ENCODE peak calls at places on chromosomes 11 and 22, in five cellular contexts. T is SK-N-SH, C is K562, V is HEK293T, N is HepG2. S is an unnamed sample.

GRCh38 chr11:22192642-22193347 is at the start of gene ANO5:
- DNase-seq in T (peak; percentile 89), C (peak; percentile 42), V (peak; percentile 71), N (no peak), S (no peak)

GRCh38 chr11:110433393-110434333 is 3.9 kb downstream of the FDX1 start:
- DNase-seq in T (peak; percentile 39), C (peak; percentile 31), V (no peak), N (peak; percentile 6), S (no peak)

GRCh38 chr11:131470526-131470925 is 100.1 kb downstream of the NTM start:
- DNase-seq in T (no peak), C (no peak), V (no peak), N (no peak), S (no peak)

GRCh38 chr11:64742087-64742939 is 1.6 kb downstream of the RASGRP2 start:
- DNase-seq in T (no peak), C (peak; percentile 67), V (no peak), N (no peak), S (no peak)

GRCh38 chr11:116605543-116605942 is 167.2 kb downstream of the BUD13 start:
- DNase-seq in T (no peak), C (peak; percentile 40), V (peak; percentile 69), N (peak; percentile 58), S (no peak)

GRCh38 chr22:50656122-50657070 is 16.2 kb upstream of the SHANK3 start:
- DNase-seq in T (peak; percentile 14), C (no peak), V (no peak), N (peak; percentile 58), S (no peak)

GRCh38 chr11:130666781-130667251 is 218.4 kb downstream of the ADAMTS15 start:
- DNase-seq in T (no peak), C (no peak), V (no peak), N (no peak), S (no peak)

GRCh38 chr11:47351159-47352126 is 1.1 kb downstream of the MYBPC3 start:
- DNase-seq in T (peak; percentile 82), C (no peak), V (no peak), N (no peak), S (no peak)

GRCh38 chr22:33917744-33918406 is 2.4 kb downstream of the LARGE1 start:
- DNase-seq in T (peak; percentile 39), C (no peak), V (peak; percentile 22), N (peak; percentile 36), S (peak; percentile 37)

GRCh38 chr22:49046546-49047305 is 780.9 kb downstream of the BRD1 start:
- DNase-seq in T (peak; percentile 87), C (peak; percentile 69), V (peak; percentile 42), N (peak; percentile 50), S (no peak)

GRCh38 chr22:35995772-35996171 is 32.9 kb downstream of the RBFOX2 start:
- DNase-seq in T (no peak), C (no peak), V (no peak), N (no peak), S (no peak)

GRCh38 chr11:70899616-70900015 is 352.8 kb downstream of the SHANK2 start:
- DNase-seq in T (no peak), C (no peak), V (no peak), N (no peak), S (no peak)

GRCh38 chr11:27471067-27471587 is 1.5 kb downstream of the LGR4 start:
- DNase-seq in T (no peak), C (no peak), V (no peak), N (peak; percentile 21), S (no peak)

GRCh38 chr22:35619336-35620094 is 2.4 kb upstream of the MB start:
- DNase-seq in T (no peak), C (no peak), V (no peak), N (no peak), S (no peak)

GRCh38 chr11:71213696-71214552 is 38.5 kb downstream of the SHANK2 start:
- DNase-seq in T (no peak), C (no peak), V (no peak), N (no peak), S (no peak)

GRCh38 chr11:120612363-120613263 is 101.1 kb downstream of the GRIK4 start:
- DNase-seq in T (no peak), C (no peak), V (no peak), N (peak; percentile 45), S (peak; percentile 94)

GRCh38 chr11:109034341-109034696 is 369.4 kb downstream of the DDX10 start:
- DNase-seq in T (no peak), C (no peak), V (no peak), N (no peak), S (no peak)

GRCh38 chr11:64248578-64248977 is 1.8 kb upstream of the PPP1R14B start:
- DNase-seq in T (no peak), C (no peak), V (no peak), N (no peak), S (no peak)

DNA sequence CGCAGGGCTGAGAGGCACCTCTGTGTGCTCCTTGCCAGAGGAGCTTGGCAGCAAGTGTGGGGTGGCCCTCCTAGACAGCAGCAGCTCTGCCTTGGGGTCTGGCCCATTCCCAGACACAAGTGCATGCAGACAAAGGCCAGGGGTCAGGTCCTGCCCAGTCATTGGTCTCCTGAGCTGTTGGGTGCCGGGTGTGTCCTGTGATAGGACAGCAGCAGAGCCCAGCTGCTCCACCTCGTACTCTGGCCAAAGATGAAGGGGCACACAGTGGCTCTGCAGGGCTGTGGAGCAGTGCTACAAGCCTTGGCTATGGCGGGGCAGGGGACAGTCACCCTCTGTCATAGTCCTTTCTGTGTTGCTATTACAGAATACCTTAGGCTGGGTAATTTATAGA is 17.3 kb upstream of the OSBPL5 start:
- DNase-seq in T (no peak), C (no peak), V (no peak), N (no peak), S (no peak)
- TF ChIP-seq FOXM1 in T (no peak), C (no peak), V (no peak), N (no peak), S (no peak)

GRCh38 chr11:3867209-3868071 is 12.0 kb downstream of the STIM1 start:
- DNase-seq in T (peak; percentile 34), C (peak; percentile 75), V (no peak), N (peak; percentile 28), S (peak; percentile 66)
- TF ChIP-seq FOXM1 in T (no peak), C (no peak), V (no peak), N (no peak), S (no peak)

GRCh38 chr11:35518766-35519165 is 6.7 kb downstream of the PAMR1 start:
- DNase-seq in T (no peak), C (no peak), V (no peak), N (no peak), S (no peak)

GRCh38 chr11:35517481-35517880 is 7.9 kb downstream of the PAMR1 start:
- DNase-seq in T (no peak), C (no peak), V (no peak), N (no peak), S (no peak)

GRCh38 chr11:35514481-35514880 is 10.9 kb downstream of the PAMR1 start:
- DNase-seq in T (no peak), C (no peak), V (no peak), N (no peak), S (no peak)

GRCh38 chr11:35516361-35516760 is 9.1 kb downstream of the PAMR1 start:
- DNase-seq in T (no peak), C (no peak), V (no peak), N (no peak), S (no peak)

DNA sequence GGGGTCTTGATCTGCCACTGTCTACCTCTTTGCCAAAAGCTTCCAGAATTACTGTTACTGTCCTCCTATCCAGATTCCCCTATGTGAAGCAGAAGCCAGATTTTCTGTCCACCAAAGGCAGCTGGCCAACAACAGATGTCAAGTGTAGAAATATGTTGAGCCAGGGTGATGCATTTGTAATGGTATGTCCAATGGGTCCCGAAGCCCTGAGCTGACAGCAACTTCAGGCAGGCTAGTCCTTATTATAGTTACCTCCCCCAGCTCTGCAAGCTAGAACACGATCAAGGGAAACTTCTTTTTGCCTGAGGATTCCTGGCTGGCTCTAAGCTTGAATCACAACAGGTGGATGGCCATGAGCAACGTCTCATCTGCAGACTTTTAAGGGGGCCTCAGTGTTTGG is 10.2 kb downstream of the PAMR1 start:
- DNase-seq in T (no peak), C (no peak), V (no peak), N (no peak), S (no peak)
- TF ChIP-seq FOXM1 in T (no peak), C (no peak), V (no peak), N (no peak), S (no peak)

DNA sequence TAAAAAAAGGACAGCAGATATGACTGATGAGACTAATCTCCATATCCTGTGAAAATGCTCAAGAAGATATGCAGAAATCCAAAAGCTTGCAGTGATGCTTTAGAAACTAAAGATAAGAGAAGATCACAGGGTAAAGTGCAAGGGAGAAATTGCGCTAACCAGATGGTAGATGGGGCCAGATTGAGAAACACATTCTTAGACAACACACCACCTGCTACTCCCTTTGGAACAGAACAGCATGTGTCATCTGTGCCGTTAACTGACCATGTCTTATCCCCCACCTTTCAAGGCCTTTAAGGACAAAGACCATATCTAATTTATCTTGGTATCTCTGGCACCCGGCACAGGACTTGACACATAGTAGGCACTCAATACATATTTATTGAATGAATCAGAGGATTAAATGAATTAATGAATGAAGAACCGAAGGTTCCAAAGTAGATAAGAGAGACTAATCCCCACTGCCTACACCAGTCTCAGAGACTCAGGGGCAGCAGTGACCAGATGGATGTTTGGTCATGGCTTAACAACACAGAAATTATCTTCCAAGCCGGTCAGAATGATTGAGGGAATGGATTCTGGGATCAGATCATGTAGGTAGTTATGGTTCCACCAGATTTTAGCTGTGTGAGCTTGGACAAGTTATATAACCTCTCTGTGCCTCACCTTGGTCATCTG is 12.3 kb upstream of the P2RY2 start:
- DNase-seq in T (no peak), C (no peak), V (no peak), N (no peak), S (no peak)
- TF ChIP-seq FOXM1 in T (no peak), C (no peak), V (no peak), N (no peak), S (no peak)

DNA sequence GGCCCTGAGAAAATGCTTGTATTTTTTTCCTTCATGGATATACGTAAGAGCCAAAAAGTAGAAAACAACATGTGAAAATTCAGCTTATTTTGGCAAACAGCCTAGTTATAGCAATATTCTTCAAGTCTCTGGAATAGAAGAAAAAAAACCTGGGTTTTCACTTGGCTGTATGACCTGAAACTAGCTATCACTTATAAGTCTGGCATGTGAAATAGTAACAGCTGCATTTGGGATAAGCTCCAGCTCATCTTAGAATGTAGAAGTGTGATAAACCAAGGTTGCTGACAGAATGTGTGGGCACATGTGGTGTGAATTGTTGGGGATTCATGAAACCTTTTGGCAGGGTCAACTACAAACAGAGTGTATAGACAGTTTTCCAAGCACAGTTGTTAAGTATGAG is 266.0 kb upstream of the CTSC start:
- DNase-seq in T (no peak), C (no peak), V (no peak), N (no peak), S (no peak)
- TF ChIP-seq FOXM1 in T (no peak), C (no peak), V (no peak), N (no peak), S (no peak)

GRCh38 chr11:45278721-45279120 is 7.4 kb downstream of the SYT13 start:
- DNase-seq in T (no peak), C (no peak), V (no peak), N (no peak), S (no peak)
- TF ChIP-seq FOXM1 in T (no peak), C (no peak), V (no peak), N (no peak), S (no peak)

GRCh38 chr11:113926273-113927183 is 21.9 kb downstream of the HTR3B start:
- DNase-seq in T (no peak), C (no peak), V (no peak), N (no peak), S (no peak)
- TF ChIP-seq FOXM1 in T (no peak), C (no peak), V (no peak), N (no peak), S (no peak)